ENCODE peak calls at places on chromosomes 3 and 15, in eight cellular contexts. V, T, G, L, R, Y, W and J are unnamed samples. For H4K20me1, the result is how much of the 10 kb centered on the place peaks cover.

GRCh38 chr15:37698679-37699078 is 235.8 kb upstream of the TMCO5A start:
- DNase-seq in R (no peak), L (no peak), G (no peak), V (no peak), Y (no peak), T (peak), W (no peak), J (peak)

GRCh38 chr3:81891056-81891455 is 129.6 kb upstream of the GBE1 start:
- DNase-seq in L (no peak), G (no peak), T (no peak), Y (no peak), V (no peak), R (no peak), W (no peak), J (no peak)

GRCh38 chr3:44772099-44772442 is 10.5 kb downstream of the KIF15 start:
- DNase-seq in W (no peak), T (no peak), Y (no peak), G (no peak), L (peak), R (peak), V (no peak), J (no peak)

GRCh38 chr15:78950906-78951840 is 6.3 kb upstream of the CTSH start:
- DNase-seq in Y (peak), W (peak), R (peak), G (no peak), L (no peak), T (peak), V (peak), J (peak)

GRCh38 chr3:174198199-174198598 is 660.9 kb upstream of the NAALADL2 start:
- DNase-seq in G (no peak), T (peak), L (no peak), W (peak), V (peak), R (no peak), Y (no peak), J (peak)

GRCh38 chr3:50714953-50715352 is 40.2 kb downstream of the DOCK3 start:
- DNase-seq in G (no peak), V (no peak), T (peak), W (no peak), L (no peak), R (no peak), Y (no peak), J (no peak)

GRCh38 chr3:177201707-177202397 is 4.6 kb upstream of the TBL1XR1 start:
- DNase-seq in Y (peak), R (peak), W (peak), V (no peak), L (no peak), G (no peak), T (no peak), J (peak)

GRCh38 chr15:29689724-29689986 is 132.6 kb downstream of the TJP1 start:
- DNase-seq in L (no peak), R (no peak), G (no peak), V (no peak), W (no peak), T (no peak), Y (no peak), J (no peak)

DNA sequence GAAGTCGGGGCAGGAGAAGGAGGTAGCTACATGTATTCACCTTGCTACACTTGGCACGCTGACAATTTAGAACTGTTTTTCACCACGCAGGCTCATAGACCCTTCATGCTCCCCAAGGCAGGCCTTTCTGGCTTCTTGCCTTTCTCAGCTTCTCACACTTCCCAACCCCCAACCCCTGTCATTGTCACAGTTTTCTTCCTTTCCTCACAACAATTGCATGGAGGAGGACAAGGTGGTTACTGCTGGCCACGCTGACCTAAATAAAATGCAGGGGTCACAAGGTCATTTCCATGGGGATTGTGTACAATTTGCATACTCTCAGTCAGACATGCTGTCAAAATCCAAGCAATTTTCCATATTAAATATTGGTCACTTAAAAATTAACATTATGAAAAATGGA is 44.6 kb upstream of the SSR3 start:
- DNase-seq in L (peak), G (no peak), V (no peak), W (no peak), T (no peak), R (no peak), Y (no peak), J (no peak)
- H3K4me2 ChIP-seq in L (no peak), G (no peak), V (no peak), W (no peak), T (no peak), R (no peak), Y (no peak), J (no peak)

GRCh38 chr3:134874737-134875413 is 79.8 kb downstream of the EPHB1 start:
- DNase-seq in V (peak), L (no peak), R (no peak), T (peak), W (no peak), G (no peak), Y (no peak), J (no peak)
- H4K20me1 ChIP-seq in V (under half), L (under half), R (under half), T (under half), W (under half), G (under half), Y (under half), J (under half)

DNA sequence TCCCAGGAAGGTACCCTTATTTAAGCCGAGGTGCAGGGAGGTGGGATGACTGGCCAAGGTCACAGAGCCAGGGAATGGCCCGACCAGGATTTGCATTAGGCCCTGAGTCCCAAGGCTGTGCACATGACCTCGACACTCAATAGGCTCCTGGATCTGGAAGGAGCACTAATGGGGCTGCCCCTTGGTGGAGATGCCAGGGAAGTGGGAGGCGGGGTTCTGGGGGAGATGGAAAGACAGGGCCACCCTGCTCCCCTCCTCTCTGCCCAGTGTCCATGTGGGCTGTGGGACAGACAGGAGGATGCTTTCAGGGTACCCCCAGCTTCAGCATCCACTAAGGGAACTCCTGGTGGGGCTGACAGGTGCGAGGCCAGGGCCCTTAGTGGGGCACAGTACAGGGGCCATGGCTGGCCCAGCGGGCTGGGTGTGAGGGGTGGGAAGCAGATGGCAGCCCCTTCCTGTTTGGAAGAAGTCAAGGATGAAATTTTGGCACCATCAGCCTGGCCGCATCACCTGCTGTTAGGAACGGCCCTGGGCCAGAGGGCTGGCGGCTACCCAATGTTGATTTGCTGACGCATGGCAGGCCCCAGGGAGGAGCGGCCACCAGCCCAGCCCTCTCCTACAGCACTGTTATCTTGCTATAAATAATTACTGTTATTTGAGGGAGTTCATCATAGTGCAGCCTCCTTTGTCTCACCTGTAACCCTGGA is 37.3 kb downstream of the ATP2B2 start:
- DNase-seq in T (no peak), R (no peak), Y (no peak), L (no peak), G (no peak), W (no peak), V (no peak), J (peak)
- H3K4me2 ChIP-seq in T (no peak), R (no peak), Y (no peak), L (no peak), G (no peak), W (no peak), V (no peak), J (no peak)

GRCh38 chr15:64846246-64846645 is 4.5 kb downstream of the PLEKHO2 start:
- DNase-seq in G (no peak), L (no peak), W (no peak), Y (no peak), R (no peak), V (no peak), T (no peak), J (no peak)

GRCh38 chr15:64843996-64844395 is 2.3 kb downstream of the PLEKHO2 start:
- DNase-seq in R (no peak), T (no peak), W (no peak), G (no peak), L (peak), V (no peak), Y (no peak), J (no peak)

GRCh38 chr15:64844576-64845140 is 2.9 kb downstream of the PLEKHO2 start:
- DNase-seq in R (peak), V (no peak), W (no peak), G (peak), L (peak), Y (no peak), T (peak), J (no peak)

GRCh38 chr15:64845826-64846225 is 4.1 kb downstream of the PLEKHO2 start:
- DNase-seq in R (no peak), G (peak), V (no peak), L (no peak), Y (no peak), W (no peak), T (no peak), J (no peak)

DNA sequence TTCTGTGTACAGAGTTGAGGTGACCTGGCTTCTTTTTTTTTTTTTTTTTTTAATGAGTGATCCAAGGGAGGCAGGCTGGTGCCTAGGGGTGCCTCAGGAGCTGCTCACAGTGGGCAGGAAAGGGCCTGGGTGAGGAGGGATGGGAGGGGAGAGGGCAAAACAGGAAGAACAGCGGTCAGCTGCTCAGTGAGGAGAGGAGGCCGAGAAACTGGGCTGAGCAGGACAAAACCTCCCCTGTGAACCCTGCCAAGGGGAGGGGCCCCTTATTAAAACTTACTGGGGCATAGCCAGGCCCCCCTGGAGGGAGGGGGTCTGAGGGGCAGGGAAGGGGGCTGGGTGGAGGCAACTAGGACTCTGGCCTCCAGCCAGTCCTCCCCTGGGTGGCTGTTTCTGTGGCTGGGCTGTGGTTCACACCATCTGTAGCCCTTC is 3.5 kb downstream of the PLEKHO2 start:
- DNase-seq in R (peak), L (peak), Y (no peak), G (no peak), W (no peak), T (peak), V (no peak), J (no peak)
- H4K20me1 ChIP-seq in R (under half), L (under half), Y (under half), G (under half), W (half or more), T (under half), V (half or more), J (under half)

DNA sequence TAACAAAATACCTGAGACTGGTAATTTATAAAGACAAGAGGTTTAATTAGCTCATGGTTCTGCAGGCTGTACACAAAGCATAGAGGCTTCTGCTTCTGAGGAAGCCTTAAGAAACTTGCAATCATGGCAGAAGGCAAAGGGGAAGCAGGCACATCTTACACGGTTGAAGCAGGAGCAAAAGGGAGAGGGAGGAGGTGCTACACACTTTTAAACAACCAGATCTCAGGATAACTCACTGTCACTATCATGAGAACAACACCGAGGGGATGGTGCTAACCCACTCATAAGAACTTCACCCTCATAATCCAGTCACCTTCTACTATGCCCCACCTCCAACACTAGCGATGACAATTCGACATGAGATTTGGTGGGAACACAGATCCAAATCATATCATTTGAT is 54.4 kb downstream of the ATP8B4 start:
- DNase-seq in R (no peak), V (no peak), L (no peak), Y (no peak), G (no peak), T (no peak), W (no peak), J (no peak)
- H3K4me2 ChIP-seq in R (no peak), V (no peak), L (no peak), Y (no peak), G (no peak), T (no peak), W (no peak), J (no peak)

GRCh38 chr3:140014831-140015495 is 80.0 kb downstream of the CLSTN2 start:
- DNase-seq in W (no peak), L (no peak), G (no peak), V (no peak), T (no peak), R (no peak), Y (no peak), J (no peak)
- H4K20me1 ChIP-seq in W (under half), L (under half), G (under half), V (under half), T (under half), R (under half), Y (under half), J (under half)

DNA sequence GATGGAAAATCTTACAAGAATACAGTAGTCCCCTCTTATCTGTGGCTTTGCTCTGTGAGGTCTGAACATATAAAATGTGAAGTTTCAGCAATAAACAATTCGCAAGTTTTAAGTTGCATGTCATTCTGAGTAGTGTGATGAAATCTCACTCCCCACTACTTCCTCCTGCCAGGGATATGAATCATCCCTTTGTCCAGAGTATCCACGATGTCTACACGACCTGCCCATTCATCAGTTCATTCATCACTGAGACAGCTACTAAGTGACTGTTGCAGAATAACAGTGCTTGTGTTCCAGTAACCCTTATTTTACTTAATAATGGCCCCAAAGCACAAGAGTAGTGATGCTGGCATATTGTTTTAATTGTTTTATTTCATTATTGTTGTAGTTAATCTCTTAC is 489.2 kb upstream of the UBE2E2 start:
- DNase-seq in L (no peak), Y (no peak), R (no peak), V (peak), G (no peak), W (peak), T (peak), J (peak)
- H3K4me2 ChIP-seq in L (no peak), Y (no peak), R (no peak), V (peak), G (no peak), W (no peak), T (no peak), J (peak)

DNA sequence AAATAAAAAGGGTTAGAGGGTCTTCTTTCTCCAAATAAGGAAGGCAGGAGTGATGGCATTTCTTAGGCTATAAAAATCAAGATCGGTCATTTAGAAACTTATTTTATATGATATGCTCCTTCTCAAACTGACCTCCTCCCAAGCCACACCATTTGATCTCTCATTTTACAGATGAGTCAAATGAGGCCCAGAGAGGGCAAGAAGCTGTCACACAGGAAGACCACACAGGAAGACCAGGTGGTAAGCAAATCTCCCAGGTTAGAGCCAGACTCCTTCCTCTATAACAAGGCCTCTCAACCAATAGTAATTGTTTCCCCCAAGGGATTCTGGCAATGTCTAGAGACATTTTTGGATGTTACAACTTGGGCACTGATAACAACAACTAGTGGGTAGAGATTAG is 13.8 kb downstream of the TLE3 start:
- DNase-seq in Y (peak), R (peak), L (no peak), G (no peak), W (no peak), V (no peak), T (no peak), J (no peak)
- H4K20me1 ChIP-seq in Y (half or more), R (under half), L (half or more), G (under half), W (half or more), V (half or more), T (under half), J (half or more)